ENCODE peak calls at places on chromosomes 7 and 10, in ten cellular contexts. P is psoas muscle; D is A549; K is AG04449; V is EH; Q is LHCN-M2; O is ELR; J is activated effector memory CD4-positive, alpha-beta T cell treated with Interleukin-2 at 50 U/mL for 16 hours; X is KBM-7; I is T-helper 9 cell. F is an unnamed sample.

GRCh38 chr7:129780257-129781127 is 169.0 kb downstream of the NRF1 start:
- DNase-seq in P (peak; percentile 66), D (peak; percentile 90), K (no peak), V (no peak), Q (no peak), O (peak; percentile 69), J (peak; percentile 52), X (peak; percentile 83), I (peak; percentile 65), F (no peak)

GRCh38 chr7:78020131-78020873 is 221.7 kb downstream of the PHTF2 start:
- DNase-seq in P (peak; percentile 23), D (peak; percentile 79), K (peak; percentile 61), V (peak; percentile 86), Q (peak; percentile 89), O (peak; percentile 80), J (peak; percentile 8), X (peak; percentile 75), I (no peak), F (peak; percentile 83)

GRCh38 chr10:80289451-80290287 is at the start of gene MAT1A:
- DNase-seq in P (no peak), D (peak; percentile 36), K (no peak), V (peak; percentile 17), Q (peak; percentile 10), O (peak; percentile 16), J (no peak), X (no peak), I (no peak), F (peak; percentile 25)

GRCh38 chr7:19773361-19773760 is at the start of gene TMEM196:
- DNase-seq in P (no peak), D (no peak), K (no peak), V (no peak), Q (no peak), O (no peak), J (no peak), X (no peak), I (no peak), F (no peak)

GRCh38 chr7:25402528-25402927 is 174.2 kb upstream of the NPVF start:
- DNase-seq in P (no peak), D (no peak), K (no peak), V (no peak), Q (peak; percentile 12), O (no peak), J (no peak), X (no peak), I (no peak), F (no peak)

GRCh38 chr10:49172204-49173132 is 15.7 kb downstream of the TMEM273 start:
- DNase-seq in P (no peak), D (no peak), K (no peak), V (no peak), Q (no peak), O (no peak), J (no peak), X (no peak), I (no peak), F (no peak)

GRCh38 chr7:112144284-112145059 is 61.7 kb downstream of the DOCK4 start:
- DNase-seq in P (no peak), D (no peak), K (no peak), V (no peak), Q (no peak), O (no peak), J (no peak), X (no peak), I (no peak), F (no peak)

GRCh38 chr10:129921801-129922597 is 42.1 kb downstream of the EBF3 start:
- DNase-seq in P (no peak), D (no peak), K (no peak), V (no peak), Q (no peak), O (no peak), J (no peak), X (no peak), I (no peak), F (no peak)

GRCh38 chr10:77428776-77429395 is 208.7 kb downstream of the KCNMA1 start:
- DNase-seq in P (peak; percentile 48), D (peak; percentile 62), K (peak; percentile 51), V (peak; percentile 71), Q (peak; percentile 68), O (peak; percentile 70), J (no peak), X (no peak), I (no peak), F (peak; percentile 74)

GRCh38 chr10:110501142-110501937 is 3.6 kb downstream of the DUSP5 start:
- DNase-seq in P (peak; percentile 87), D (peak; percentile 93), K (no peak), V (peak; percentile 97), Q (peak; percentile 97), O (peak; percentile 99), J (peak; percentile 59), X (peak; percentile 81), I (peak; percentile 36), F (peak; percentile 97)

GRCh38 chr10:87177-88080 is 38.3 kb upstream of the TUBB8 start:
- DNase-seq in P (no peak), D (no peak), K (no peak), V (no peak), Q (no peak), O (no peak), J (no peak), X (no peak), I (no peak), F (no peak)

GRCh38 chr7:87341441-87341840 is 4.0 kb upstream of the CROT start:
- DNase-seq in P (no peak), D (no peak), K (no peak), V (no peak), Q (no peak), O (no peak), J (no peak), X (no peak), I (no peak), F (no peak)

F was measured in mesenchymal stem cell.